ENCODE peak calls at places on chromosomes 11 and 22, in seven cellular contexts. T is IMR-90, Y is H1, D is neuronal stem cell, A is trophoblast cell, I is H9, H is mesenchymal stem cell. C is an unnamed sample. For H3K4me1, the result is how much of the 10 kb centered on the place peaks cover.

GRCh38 chr11:118791961-118792578 is 1.1 kb upstream of the DDX6 start:
- DNase-seq in D (peak), Y (no peak), H (no peak), T (no peak), A (no peak), I (peak), C (peak)

GRCh38 chr11:130209944-130210854 is 50.6 kb downstream of the ST14 start:
- DNase-seq in H (no peak), D (no peak), T (no peak), I (peak), A (no peak), Y (no peak), C (no peak)

GRCh38 chr22:44871782-44872181 is 119.4 kb downstream of the ARHGAP8 start:
- DNase-seq in Y (no peak), I (no peak), D (no peak), H (no peak), A (no peak), T (no peak), C (no peak)

GRCh38 chr22:25629613-25630012 is 65.1 kb downstream of the GRK3 start:
- DNase-seq in Y (no peak), I (no peak), A (no peak), H (no peak), T (no peak), D (no peak), C (no peak)

GRCh38 chr11:104916442-104916841 is 18.2 kb upstream of the CASP12 start:
- DNase-seq in T (peak), A (no peak), H (peak), Y (no peak), I (no peak), D (no peak), C (no peak)

GRCh38 chr11:3341298-3341697 is 37.6 kb downstream of the ZNF195 start:
- DNase-seq in D (peak), T (no peak), I (peak), Y (peak), A (peak), H (no peak), C (peak)

GRCh38 chr11:46369458-46370152 is 11.9 kb upstream of the MDK start:
- DNase-seq in T (peak), I (peak), H (peak), Y (no peak), A (peak), D (no peak), C (peak)

GRCh38 chr11:82191690-82192089 is 542.0 kb downstream of the FAM181B start:
- DNase-seq in Y (no peak), I (no peak), H (no peak), D (no peak), T (no peak), A (no peak), C (no peak)

GRCh38 chr11:58788355-58789023 is 56.0 kb downstream of the GLYATL2 start:
- DNase-seq in I (peak), T (peak), H (peak), D (peak), A (peak), Y (no peak), C (peak)

GRCh38 chr11:128040603-128041002 is 546.8 kb downstream of the ETS1 start:
- DNase-seq in D (no peak), Y (no peak), A (peak), T (no peak), I (no peak), H (peak), C (no peak)

GRCh38 chr11:86672007-86672621 is at the start of gene ME3:
- DNase-seq in H (peak), D (peak), T (peak), A (peak), Y (no peak), I (peak), C (peak)

GRCh38 chr11:96448225-96448624 is 58.4 kb downstream of the JRKL start:
- DNase-seq in T (no peak), A (no peak), I (no peak), Y (no peak), D (no peak), H (no peak), C (no peak)

GRCh38 chr11:124745270-124745834 is 5.6 kb downstream of the NRGN start:
- DNase-seq in A (no peak), D (no peak), T (no peak), Y (no peak), H (no peak), I (peak), C (no peak)

GRCh38 chr11:126415669-126416420 is 60.4 kb downstream of the ST3GAL4 start:
- DNase-seq in H (no peak), Y (no peak), D (no peak), T (no peak), A (no peak), I (no peak), C (no peak)

GRCh38 chr11:68673291-68673930 is 10.9 kb upstream of the GAL start:
- DNase-seq in D (no peak), T (no peak), H (no peak), A (no peak), Y (no peak), I (no peak), C (no peak)

GRCh38 chr11:33912405-33913361 is 20.8 kb upstream of the LMO2 start:
- DNase-seq in Y (no peak), T (peak), H (peak), A (peak), I (no peak), D (peak), C (peak)

GRCh38 chr11:413120-414081 is 1.4 kb downstream of the SIGIRR start:
- DNase-seq in A (no peak), D (no peak), H (no peak), I (no peak), Y (no peak), T (no peak), C (no peak)

GRCh38 chr11:35539781-35540281 is 14.4 kb upstream of the PAMR1 start:
- DNase-seq in H (peak), Y (no peak), I (no peak), D (no peak), A (peak), T (peak), C (no peak)

GRCh38 chr11:69352181-69352580 is 58.2 kb downstream of the MYEOV start:
- DNase-seq in D (no peak), H (no peak), T (no peak), I (no peak), A (no peak), Y (no peak), C (no peak)

GRCh38 chr22:39174498-39175120 is 22.1 kb upstream of the CBX7 start:
- DNase-seq in H (peak), I (peak), D (peak), Y (peak), T (peak), A (peak), C (peak)

GRCh38 chr22:49300951-49301397 is 526.7 kb downstream of the BRD1 start:
- DNase-seq in Y (no peak), A (no peak), H (no peak), D (no peak), T (no peak), I (peak), C (no peak)

GRCh38 chr11:103326070-103326794 is 217.0 kb downstream of the DYNC2H1 start:
- DNase-seq in Y (peak), I (peak), H (peak), T (peak), A (peak), D (peak), C (peak)

GRCh38 chr11:79242616-79243015 is 198.2 kb downstream of the TENM4 start:
- DNase-seq in Y (no peak), H (no peak), T (no peak), D (no peak), A (no peak), I (no peak), C (no peak)

GRCh38 chr22:21764038-21764804 is 28.6 kb upstream of the YPEL1 start:
- DNase-seq in T (no peak), I (no peak), D (no peak), A (no peak), Y (no peak), H (no peak), C (no peak)

GRCh38 chr11:115652094-115652493 is 147.9 kb upstream of the CADM1 start:
- DNase-seq in A (no peak), D (no peak), I (no peak), T (no peak), H (no peak), Y (no peak), C (peak)

GRCh38 chr11:62737196-62737595 is 8.9 kb downstream of the TTC9C start:
- DNase-seq in Y (no peak), D (no peak), I (no peak), T (no peak), H (no peak), A (no peak), C (no peak)

GRCh38 chr11:61533401-61533800 is 24.9 kb downstream of the LRRC10B start:
- DNase-seq in D (no peak), A (no peak), I (no peak), H (no peak), Y (no peak), T (no peak), C (no peak)

GRCh38 chr11:4891996-4892640 is 10.4 kb downstream of the OR51T1 start:
- DNase-seq in A (no peak), H (peak), D (no peak), Y (no peak), I (no peak), T (peak), C (peak)

GRCh38 chr11:129695543-129696308 is 119.9 kb upstream of the TMEM45B start:
- DNase-seq in I (peak), A (peak), Y (peak), T (peak), H (peak), D (peak), C (peak)

GRCh38 chr11:12409621-12410005 is 32.2 kb downstream of the PARVA start:
- DNase-seq in A (peak), D (no peak), I (no peak), H (peak), Y (no peak), T (peak), C (no peak)

GRCh38 chr22:32206774-32207758 is 2.2 kb upstream of the RFPL2 start:
- DNase-seq in T (no peak), Y (no peak), I (peak), H (peak), A (peak), D (no peak), C (peak)

GRCh38 chr11:16091862-16092261 is 264.5 kb downstream of the SOX6 start:
- DNase-seq in T (peak), I (no peak), A (no peak), Y (no peak), H (no peak), D (no peak), C (no peak)

GRCh38 chr11:120210651-120211521 is at the start of gene OAF:
- DNase-seq in H (peak), Y (peak), I (peak), A (peak), T (peak), D (peak), C (peak)

GRCh38 chr11:119615003-119615878 is 113.8 kb downstream of the NECTIN1 start:
- DNase-seq in D (no peak), H (peak), Y (no peak), T (peak), I (no peak), A (peak), C (peak)

GRCh38 chr22:43376765-43377485 is 33.8 kb upstream of the SCUBE1 start:
- DNase-seq in T (no peak), H (no peak), D (no peak), I (no peak), Y (no peak), A (no peak), C (peak)

GRCh38 chr11:77660947-77661346 is 23.4 kb upstream of the CLNS1A start:
- DNase-seq in D (no peak), H (no peak), I (no peak), A (no peak), Y (no peak), T (no peak), C (no peak)

DNA sequence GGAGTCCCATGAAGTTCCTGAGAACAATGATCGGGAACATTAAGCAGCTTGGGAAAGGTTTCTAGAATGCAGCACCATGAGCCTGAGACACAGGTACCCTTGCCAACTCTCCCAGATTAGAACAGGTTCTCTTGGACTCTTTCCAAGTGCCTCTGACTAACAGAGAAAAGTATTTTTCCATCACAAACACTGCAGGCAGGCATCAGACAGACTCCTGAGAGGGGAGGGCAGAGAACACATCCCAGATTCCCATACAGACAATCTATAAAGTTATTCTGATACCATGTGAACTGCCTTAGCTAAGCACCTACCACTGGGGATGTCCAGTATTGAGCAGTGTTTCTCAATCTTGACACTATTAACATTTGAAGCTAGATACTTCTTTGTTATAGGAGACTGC is 27.3 kb downstream of the SERGEF start:
- DNase-seq in D (no peak), Y (no peak), T (peak), A (peak), I (no peak), H (no peak), C (no peak)
- H2BK5ac ChIP-seq in D (no peak), Y (no peak), T (no peak), A (no peak), I (no peak), H (no peak), C (no peak)

GRCh38 chr11:75469785-75470405 is 36.9 kb upstream of the KLHL35 start:
- DNase-seq in H (no peak), Y (no peak), A (no peak), D (no peak), T (no peak), I (no peak), C (no peak)
- H3K4me1 ChIP-seq in H (under half), Y (under half), A (under half), D (under half), T (under half), I (under half), C (under half)

GRCh38 chr11:72039108-72039850 is 40.6 kb downstream of the IL18BP start:
- DNase-seq in A (no peak), D (no peak), T (peak), H (peak), I (no peak), Y (no peak), C (no peak)
- H2BK5ac ChIP-seq in A (no peak), D (no peak), T (peak), H (no peak), I (no peak), Y (peak), C (no peak)

DNA sequence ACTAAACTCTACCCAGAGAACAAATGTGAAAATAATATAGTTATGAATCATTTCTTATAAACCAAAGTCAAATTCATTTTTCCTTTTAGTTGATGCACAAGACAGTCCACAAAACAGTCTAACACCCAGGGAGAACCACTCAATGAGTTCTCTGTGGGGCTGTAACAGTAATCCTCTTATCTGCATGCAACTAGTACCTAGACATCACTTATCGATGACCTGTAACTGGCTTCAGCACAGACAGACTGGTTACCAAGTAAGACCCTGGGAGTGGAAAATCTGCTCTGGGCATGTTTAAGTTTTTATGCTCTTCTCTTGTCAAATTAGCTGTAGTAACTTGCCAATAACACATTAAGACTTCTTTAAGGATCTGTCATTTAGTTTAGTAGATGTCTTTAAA is 46.6 kb downstream of the PITPNB start:
- DNase-seq in I (no peak), D (no peak), T (no peak), H (no peak), Y (no peak), A (no peak), C (no peak)
- H3K4me1 ChIP-seq in I (under half), D (under half), T (under half), H (under half), Y (under half), A (under half), C (under half)

DNA sequence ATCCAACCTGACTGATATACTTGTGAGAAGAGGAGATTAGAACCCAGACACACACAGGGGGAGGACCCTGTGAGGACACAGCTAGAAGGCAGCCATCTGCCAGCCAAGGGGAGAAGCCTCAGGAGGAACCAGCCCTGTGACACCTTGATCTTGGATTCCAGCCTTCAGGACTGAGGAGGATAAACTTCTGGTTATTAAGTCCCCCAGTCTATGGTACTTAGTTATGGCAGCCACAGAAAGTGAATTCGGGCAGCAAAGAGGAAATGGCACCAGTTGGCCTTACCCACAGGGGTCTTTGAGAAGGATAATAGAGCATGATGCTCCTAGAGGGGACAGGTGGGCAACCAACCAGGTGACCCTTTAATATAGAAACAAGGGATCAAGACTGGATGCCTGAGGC is 49.4 kb downstream of the ASCL2 start:
- DNase-seq in I (no peak), D (no peak), A (no peak), H (no peak), T (no peak), Y (no peak), C (no peak)
- H2BK5ac ChIP-seq in I (no peak), D (no peak), A (no peak), H (no peak), T (no peak), Y (no peak), C (no peak)

GRCh38 chr11:14335712-14336111 is 23.3 kb downstream of the RRAS2 start:
- DNase-seq in I (no peak), T (no peak), A (no peak), D (no peak), H (no peak), Y (no peak), C (no peak)
- H3K4me1 ChIP-seq in I (under half), T (under half), A (under half), D (under half), H (under half), Y (under half), C (under half)

GRCh38 chr22:27097933-27098332 is 440.5 kb downstream of the MIAT start:
- DNase-seq in Y (no peak), T (no peak), I (no peak), A (no peak), D (no peak), H (no peak), C (peak)
- H2BK5ac ChIP-seq in Y (no peak), T (no peak), I (no peak), A (no peak), D (no peak), H (no peak), C (no peak)

GRCh38 chr22:40345801-40346177 is 511 bp upstream of the ADSL start:
- DNase-seq in D (no peak), T (no peak), H (no peak), Y (no peak), I (no peak), A (peak), C (no peak)

GRCh38 chr22:40345271-40345670 is 1.0 kb upstream of the ADSL start:
- DNase-seq in T (peak), H (peak), D (no peak), Y (no peak), I (no peak), A (peak), C (no peak)

GRCh38 chr22:40341604-40342003 is 4.7 kb upstream of the ADSL start:
- DNase-seq in D (no peak), Y (no peak), I (no peak), H (no peak), T (no peak), A (no peak), C (no peak)

GRCh38 chr22:40340044-40340443 is 6.3 kb upstream of the ADSL start:
- DNase-seq in Y (no peak), A (no peak), H (no peak), T (no peak), D (no peak), I (no peak), C (no peak)

GRCh38 chr22:40342521-40342920 is 3.8 kb upstream of the ADSL start:
- DNase-seq in A (no peak), T (no peak), H (no peak), Y (no peak), I (no peak), D (no peak), C (no peak)
- H3K4me1 ChIP-seq in A (under half), T (under half), H (under half), Y (under half), I (under half), D (under half), C (under half)